ENCODE peak calls at places on chromosomes 7 and 10, in four cellular contexts. X is hippocampal formation; P is aorta; Q is stimulated activated CD8-positive, alpha-beta memory T cell treated with anti-CD3 and anti-CD28 coated beads, Interleukin-4, amount 100 ng/mL, for 48 hours. D is an unnamed sample.

GRCh38 chr7:158646766-158647474 is 57.7 kb downstream of the NCAPG2 start:
- DNase-seq in Q (peak), X (no peak), P (no peak), D (no peak)

GRCh38 chr7:22419488-22419887 is 62.5 kb upstream of the RAPGEF5 start:
- DNase-seq in X (no peak), Q (no peak), P (no peak), D (no peak)

GRCh38 chr10:31707578-31708411 is 220.8 kb downstream of the ARHGAP12 start:
- DNase-seq in Q (peak), X (peak), P (peak), D (no peak)

GRCh38 chr7:155578016-155578415 is 31.7 kb upstream of the CNPY1 start:
- DNase-seq in X (no peak), P (peak), Q (no peak), D (no peak)

GRCh38 chr10:7572435-7572834 is 94.3 kb downstream of the ITIH5 start:
- DNase-seq in P (no peak), X (no peak), Q (no peak), D (no peak)

GRCh38 chr7:73830872-73831655 is at the start of gene CLDN4:
- DNase-seq in P (no peak), Q (no peak), X (no peak), D (no peak)

GRCh38 chr7:32890010-32890552 is 1.5 kb downstream of the KBTBD2 start:
- DNase-seq in Q (no peak), X (peak), P (no peak), D (no peak)

GRCh38 chr7:117020605-117021002 is 67.3 kb downstream of the ST7 start:
- DNase-seq in X (no peak), Q (no peak), P (no peak), D (no peak)

GRCh38 chr10:71627956-71628355 is 91.6 kb downstream of the C10orf105 start:
- DNase-seq in Q (no peak), X (no peak), P (no peak), D (no peak)

GRCh38 chr10:62806246-62806645 is 1.7 kb downstream of the ADO start:
- DNase-seq in P (no peak), Q (no peak), X (no peak), D (no peak)

GRCh38 chr10:130109796-130110235 is 814 bp downstream of the C10orf143 start:
- DNase-seq in X (peak), Q (peak), P (no peak), D (peak)

GRCh38 chr7:3162286-3162685 is 118.6 kb upstream of the CARD11 start:
- DNase-seq in P (no peak), Q (no peak), X (no peak), D (no peak)

GRCh38 chr7:149874644-149875028 is 867 bp downstream of the ATP6V0E2 start:
- DNase-seq in P (no peak), X (no peak), Q (no peak), D (no peak)

GRCh38 chr7:4715385-4715770 is 33.3 kb downstream of the FOXK1 start:
- DNase-seq in P (peak), Q (no peak), X (peak), D (peak)

GRCh38 chr7:29105191-29105590 is 41.1 kb downstream of the CPVL start:
- DNase-seq in P (no peak), Q (no peak), X (no peak), D (no peak)

GRCh38 chr7:69739182-69739581 is 140.9 kb downstream of the AUTS2 start:
- DNase-seq in X (no peak), P (no peak), Q (peak), D (peak)

GRCh38 chr7:79308176-79308575 is 145.3 kb downstream of the MAGI2 start:
- DNase-seq in P (no peak), X (no peak), Q (no peak), D (no peak)

GRCh38 chr7:45143616-45144015 is 14.0 kb upstream of the RAMP3 start:
- DNase-seq in X (no peak), P (peak), Q (no peak), D (no peak)

GRCh38 chr10:133087679-133088523 is at the start of gene ADGRA1:
- DNase-seq in Q (no peak), X (peak), P (no peak), D (peak)

D was measured in occipital lobe.